ENCODE peak calls at places on chromosomes 11 and 22, in four cellular contexts. W, C, N and E are unnamed samples.
A peak's percentile ranks its signal among the peaks of the same experiment; 100 is the strongest.

GRCh38 chr11:130261546-130261945 is 53.2 kb downstream of the ZBTB44 start:
- DNase-seq in N (no peak), W (no peak), C (no peak), E (no peak)

GRCh38 chr11:111177037-111177988 is 68.2 kb upstream of the POU2AF2 start:
- DNase-seq in C (no peak), W (peak; percentile 13), N (no peak), E (no peak)

GRCh38 chr22:38490475-38490874 is 15.6 kb downstream of the DDX17 start:
- DNase-seq in N (no peak), W (no peak), C (no peak), E (no peak)

GRCh38 chr11:47248304-47248663 is 330 bp downstream of the ACP2 start:
- DNase-seq in W (no peak), N (no peak), C (no peak), E (no peak)

GRCh38 chr11:47981667-47982404 is 1.5 kb downstream of the PTPRJ start:
- DNase-seq in W (no peak), C (no peak), N (no peak), E (peak; percentile 31)

GRCh38 chr11:58028687-58029411 is 1.9 kb upstream of the OR6Q1 start:
- DNase-seq in N (no peak), W (no peak), C (no peak), E (no peak)

GRCh38 chr22:40679964-40680818 is 907 bp downstream of the MCHR1 start:
- DNase-seq in W (peak; percentile 77), C (no peak), N (no peak), E (no peak)

GRCh38 chr11:130379276-130379675 is 49.1 kb downstream of the ADAMTS8 start:
- DNase-seq in W (no peak), N (peak; percentile 56), C (no peak), E (no peak)

GRCh38 chr11:34650528-34650927 is 29.6 kb downstream of the EHF start:
- DNase-seq in N (no peak), C (no peak), W (no peak), E (no peak)

GRCh38 chr11:6251120-6251733 is 8.4 kb upstream of the CCKBR start:
- DNase-seq in W (peak; percentile 85), N (no peak), C (peak; percentile 64), E (peak; percentile 53)

GRCh38 chr22:31210830-31211503 is 1.1 kb upstream of the LIMK2 start:
- DNase-seq in C (no peak), N (no peak), W (peak; percentile 65), E (peak; percentile 34)
- H3K4me3 ChIP-seq in C (no peak overlapping the region), N (no peak overlapping the region), W (peak overlapping the region; percentile 90), E (peak overlapping the region; percentile 93)

GRCh38 chr11:66291706-66292542 is at the start of gene TMEM151A:
- DNase-seq in N (no peak), W (no peak), C (no peak), E (no peak)
- H3K4me3 ChIP-seq in N (peak within 1 kb of the TSS; percentile 42), W (peak within 1 kb of the TSS; percentile 64), C (peak within 1 kb of the TSS; percentile 76), E (peak within 1 kb of the TSS; percentile 60)

GRCh38 chr22:22684605-22685561 is 40.5 kb downstream of the GGTLC2 start:
- DNase-seq in N (no peak), W (peak; percentile 72), C (no peak), E (no peak)
- H3K4me3 ChIP-seq in N (no peak overlapping the region), W (no peak overlapping the region), C (no peak overlapping the region), E (no peak overlapping the region)

DNA sequence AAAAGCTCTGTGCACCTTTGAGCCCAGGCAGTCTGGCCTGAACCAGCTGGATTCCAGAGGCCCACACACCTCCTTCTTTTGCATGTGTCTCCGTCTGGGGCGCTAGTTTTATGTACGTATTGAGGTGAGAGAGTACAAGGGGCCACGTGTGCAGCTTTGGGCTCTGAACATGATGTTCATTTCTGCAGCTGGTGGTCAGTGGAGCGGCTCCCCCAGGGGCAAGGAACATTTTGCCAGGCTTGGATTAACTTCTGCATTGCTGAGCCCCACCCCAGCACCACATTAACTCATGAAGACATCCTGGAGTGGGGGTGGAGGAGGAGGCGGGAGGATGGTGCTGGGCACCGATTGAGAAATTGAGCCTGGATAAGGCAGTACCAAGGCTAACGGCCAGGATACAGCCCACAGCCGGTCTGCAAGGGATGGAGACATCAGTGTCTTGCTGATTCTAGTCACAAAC is 13.8 kb downstream of the USP2 start:
- DNase-seq in C (no peak), W (no peak), N (no peak), E (no peak)
- H3K4me3 ChIP-seq in C (no peak overlapping the region), W (peak overlapping the region; percentile 31), N (no peak overlapping the region), E (peak overlapping the region; percentile 56)

GRCh38 chr11:64123679-64124078 is 42.2 kb downstream of the MACROD1 start:
- DNase-seq in C (no peak), W (no peak), N (no peak), E (no peak)
- H3K4me3 ChIP-seq in C (no peak overlapping the region), W (no peak overlapping the region), N (no peak overlapping the region), E (no peak overlapping the region)

DNA sequence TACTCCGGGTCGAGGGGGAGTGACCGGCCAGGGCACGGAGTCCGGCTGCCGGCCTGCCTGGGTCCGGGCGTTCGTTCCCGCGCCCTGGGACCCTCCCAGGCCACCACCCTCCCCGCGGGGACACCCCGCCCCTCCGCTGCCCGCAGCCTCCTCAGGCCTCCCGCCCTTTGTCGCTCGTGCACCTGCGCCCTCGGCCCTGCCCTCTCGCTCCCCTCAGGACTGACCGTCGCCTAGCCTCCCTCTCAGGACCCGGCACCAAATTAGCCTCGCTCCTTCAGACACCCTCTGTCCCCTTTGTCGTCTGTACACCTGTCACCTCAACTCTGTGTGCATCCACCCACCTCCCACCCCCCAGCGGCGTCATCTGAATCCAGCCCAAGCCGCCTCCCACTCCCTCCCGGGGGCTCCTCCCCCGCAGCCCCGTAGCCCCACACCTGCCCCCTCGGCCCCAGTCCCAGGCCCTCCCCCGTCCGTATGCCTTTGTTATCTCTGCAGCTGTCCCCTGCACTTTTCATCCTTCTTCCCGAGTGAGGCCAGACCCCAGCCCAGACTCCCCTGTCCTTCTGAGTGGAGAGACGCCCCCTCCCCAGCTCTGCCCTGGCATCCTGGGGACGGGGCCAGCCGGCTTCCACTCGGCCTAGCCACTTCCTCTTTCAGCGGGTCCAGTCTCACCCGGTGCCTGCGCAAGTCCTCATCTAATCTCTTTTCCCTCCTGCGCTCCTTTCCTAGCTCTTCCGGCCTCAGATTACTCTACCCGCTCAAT is 643 bp downstream of the TIGD3 start:
- DNase-seq in C (no peak), W (peak; percentile 82), N (no peak), E (peak; percentile 34)
- H3K4me3 ChIP-seq in C (peak overlapping the region; percentile 73), W (peak overlapping the region; percentile 49), N (peak overlapping the region; percentile 53), E (peak overlapping the region; percentile 87)

GRCh38 chr11:128688031-128688713 is 5.7 kb upstream of the FLI1 start:
- DNase-seq in N (no peak), W (no peak), C (no peak), E (no peak)

GRCh38 chr11:128686745-128687177 is 7.1 kb upstream of the FLI1 start:
- DNase-seq in C (no peak), W (peak; percentile 62), N (no peak), E (peak; percentile 55)

GRCh38 chr11:128688896-128689546 is 4.9 kb upstream of the FLI1 start:
- DNase-seq in C (no peak), N (no peak), W (no peak), E (no peak)

GRCh38 chr11:128686045-128686741 is 7.7 kb upstream of the FLI1 start:
- DNase-seq in N (no peak), W (no peak), C (no peak), E (no peak)

GRCh38 chr11:128687321-128687720 is 6.6 kb upstream of the FLI1 start:
- DNase-seq in W (no peak), C (no peak), N (no peak), E (no peak)
- H3K4me3 ChIP-seq in W (peak overlapping the region; percentile 32), C (peak overlapping the region; percentile 60), N (peak overlapping the region; percentile 4), E (peak overlapping the region; percentile 64)